ENCODE peak calls at places on chromosome 17, in six cellular contexts. O is HepG2, U is endothelial cell of umbilical vein, L is GM12878, C is A549, S is K562. V is an unnamed sample.

GRCh38 chr17:72123496-72123963 is 2.7 kb downstream of the SOX9 start:
- DNase-seq in O (no peak), L (no peak), U (no peak), S (no peak), C (no peak), V (no peak)

GRCh38 chr17:19978206-19978802 is 676 bp upstream of the AKAP10 start:
- DNase-seq in U (no peak), C (no peak), O (no peak), S (no peak), L (peak; percentile 13), V (peak; percentile 91)

GRCh38 chr17:55660171-55660886 is 62.3 kb downstream of the TMEM100 start:
- DNase-seq in L (no peak), O (peak; percentile 9), S (no peak), U (peak; percentile 95), C (no peak), V (peak; percentile 75)

GRCh38 chr17:55237268-55237667 is 27.5 kb upstream of the HLF start:
- DNase-seq in O (no peak), U (no peak), L (no peak), C (no peak), S (no peak), V (no peak)

GRCh38 chr17:48498168-48498840 is 32.5 kb downstream of the HOXB1 start:
- DNase-seq in L (no peak), U (no peak), O (no peak), S (no peak), C (no peak), V (no peak)

GRCh38 chr17:10197721-10198508 is 491 bp downstream of the GAS7 start:
- DNase-seq in S (no peak), O (no peak), U (no peak), L (no peak), C (no peak), V (peak; percentile 50)

GRCh38 chr17:8151641-8152111 is 528 bp downstream of the PER1 start:
- DNase-seq in C (no peak), O (no peak), L (no peak), U (peak; percentile 62), S (no peak), V (peak; percentile 62)

GRCh38 chr17:63841350-63842172 is 924 bp downstream of the SMARCD2 start:
- DNase-seq in O (peak; percentile 36), L (no peak), S (peak; percentile 59), U (peak; percentile 56), C (no peak), V (peak; percentile 48)

GRCh38 chr17:48618366-48618896 is 3.3 kb upstream of the HOXB8 start:
- DNase-seq in U (peak; percentile 83), O (peak; percentile 67), L (no peak), S (peak; percentile 92), C (peak; percentile 86), V (peak; percentile 78)

GRCh38 chr17:82684207-82684903 is 14.1 kb downstream of the RAB40B start:
- DNase-seq in C (peak; percentile 84), L (peak; percentile 33), O (no peak), S (no peak), U (no peak), V (no peak)

GRCh38 chr17:74836191-74836590 is 23.5 kb downstream of the GRIN2C start:
- DNase-seq in O (no peak), S (no peak), U (no peak), C (no peak), L (no peak), V (no peak)

GRCh38 chr17:74768069-74768762 is 7.9 kb downstream of the NAT9 start:
- DNase-seq in L (no peak), S (no peak), U (no peak), O (no peak), C (no peak), V (peak; percentile 11)

GRCh38 chr17:44436336-44436735 is 46.9 kb upstream of the ITGA2B start:
- DNase-seq in U (no peak), L (no peak), O (no peak), C (no peak), S (no peak), V (no peak)

GRCh38 chr17:63070031-63070430 is 104.0 kb downstream of the TANC2 start:
- DNase-seq in O (no peak), C (no peak), L (no peak), S (no peak), U (no peak), V (no peak)

GRCh38 chr17:17061516-17061915 is 19.3 kb downstream of the MPRIP start:
- DNase-seq in O (no peak), C (no peak), U (no peak), S (no peak), L (no peak), V (no peak)

GRCh38 chr17:58606934-58607333 is 84.9 kb downstream of the TEX14 start:
- DNase-seq in L (no peak), S (no peak), U (no peak), O (no peak), C (no peak), V (no peak)

GRCh38 chr17:56707312-56708219 is 114.1 kb downstream of the NOG start:
- DNase-seq in S (no peak), O (no peak), L (no peak), C (no peak), U (no peak), V (no peak)

GRCh38 chr17:56798916-56799315 is 34.8 kb downstream of the C17orf67 start:
- DNase-seq in U (no peak), L (no peak), O (no peak), C (no peak), S (peak; percentile 74), V (peak; percentile 83)

GRCh38 chr17:19461139-19461538 is 50.1 kb downstream of the RNF112 start:
- DNase-seq in O (no peak), L (peak; percentile 7), S (no peak), U (no peak), C (no peak), V (peak; percentile 43)

GRCh38 chr17:81016575-81016974 is 18.4 kb upstream of the BAIAP2 start:
- DNase-seq in S (no peak), L (no peak), U (no peak), C (no peak), O (no peak), V (no peak)

GRCh38 chr17:83111516-83112282 is 32.3 kb downstream of the METRNL start:
- DNase-seq in S (no peak), O (no peak), U (no peak), L (no peak), C (no peak), V (no peak)

GRCh38 chr17:14352139-14352538 is 51.3 kb downstream of the HS3ST3B1 start:
- DNase-seq in U (no peak), C (no peak), S (no peak), L (no peak), O (no peak), V (peak; percentile 50)

DNA sequence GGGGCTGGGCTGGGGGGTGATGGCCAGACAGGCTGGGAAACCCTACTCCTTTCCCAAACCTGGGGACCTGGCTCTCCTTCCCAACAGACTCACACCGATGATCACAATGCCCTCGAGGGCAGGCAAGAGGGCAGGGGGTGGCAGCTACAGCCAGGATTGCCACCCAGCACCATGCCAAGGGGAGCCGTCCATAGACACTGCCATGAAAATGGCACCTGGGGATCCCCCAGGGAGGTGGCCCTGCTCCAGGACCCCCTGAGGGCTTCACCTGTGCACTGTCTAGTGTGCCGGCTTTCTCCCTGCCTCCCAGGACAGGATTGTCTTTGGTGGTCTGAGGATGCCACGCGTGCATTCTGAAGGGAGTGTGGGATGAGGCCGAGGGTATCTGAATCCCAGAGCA is 24.6 kb downstream of the RPH3AL start:
- DNase-seq in O (no peak), L (no peak), U (no peak), S (no peak), C (no peak), V (no peak)
- TF ChIP-seq MAX in O (no peak), L (no peak), U (no peak), S (no peak), C (no peak), V (no peak)

GRCh38 chr17:68293490-68294195 is 2.3 kb downstream of the ARSG start:
- DNase-seq in S (no peak), U (no peak), O (no peak), L (no peak), C (no peak), V (no peak)

GRCh38 chr17:68294617-68295016 is 3.3 kb downstream of the ARSG start:
- DNase-seq in S (no peak), C (no peak), O (no peak), L (no peak), U (no peak), V (no peak)

GRCh38 chr17:68294196-68294555 is 2.9 kb downstream of the ARSG start:
- DNase-seq in S (no peak), C (no peak), U (no peak), O (no peak), L (no peak), V (peak; percentile 35)

GRCh38 chr17:68296217-68297140 is 5.2 kb downstream of the ARSG start:
- DNase-seq in S (no peak), U (no peak), O (no peak), C (no peak), L (no peak), V (peak; percentile 72)

DNA sequence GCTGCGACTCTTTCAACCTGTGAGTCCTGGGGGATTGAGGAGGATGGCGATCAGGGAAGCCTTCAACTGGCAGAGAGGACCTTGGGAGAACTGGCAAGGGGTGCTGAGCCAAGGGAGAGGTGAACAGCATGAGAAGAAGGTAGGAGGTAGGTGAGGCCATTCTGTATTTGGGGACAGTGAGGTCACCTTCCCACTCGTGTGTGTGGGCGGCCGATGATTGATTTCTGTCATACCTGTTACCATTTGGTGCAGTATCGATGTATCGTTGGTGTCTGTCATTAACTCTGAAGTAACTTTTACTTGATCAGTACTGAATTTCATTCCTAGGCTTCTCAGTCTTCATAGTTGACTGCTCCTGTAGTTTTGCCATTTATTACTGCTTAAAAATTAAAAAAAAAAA is 3.8 kb downstream of the ARSG start:
- DNase-seq in C (no peak), U (no peak), O (no peak), S (no peak), L (no peak), V (no peak)
- TF ChIP-seq MYC in C (no peak), U (no peak), O (no peak), S (no peak), L (no peak), V (no peak)

GRCh38 chr17:64941761-64942160 is 22.5 kb upstream of the LRRC37A3 start:
- DNase-seq in C (no peak), O (no peak), S (no peak), L (no peak), U (no peak), V (no peak)
- TF ChIP-seq MAX in C (no peak), O (no peak), S (no peak), L (no peak), U (no peak), V (no peak)

DNA sequence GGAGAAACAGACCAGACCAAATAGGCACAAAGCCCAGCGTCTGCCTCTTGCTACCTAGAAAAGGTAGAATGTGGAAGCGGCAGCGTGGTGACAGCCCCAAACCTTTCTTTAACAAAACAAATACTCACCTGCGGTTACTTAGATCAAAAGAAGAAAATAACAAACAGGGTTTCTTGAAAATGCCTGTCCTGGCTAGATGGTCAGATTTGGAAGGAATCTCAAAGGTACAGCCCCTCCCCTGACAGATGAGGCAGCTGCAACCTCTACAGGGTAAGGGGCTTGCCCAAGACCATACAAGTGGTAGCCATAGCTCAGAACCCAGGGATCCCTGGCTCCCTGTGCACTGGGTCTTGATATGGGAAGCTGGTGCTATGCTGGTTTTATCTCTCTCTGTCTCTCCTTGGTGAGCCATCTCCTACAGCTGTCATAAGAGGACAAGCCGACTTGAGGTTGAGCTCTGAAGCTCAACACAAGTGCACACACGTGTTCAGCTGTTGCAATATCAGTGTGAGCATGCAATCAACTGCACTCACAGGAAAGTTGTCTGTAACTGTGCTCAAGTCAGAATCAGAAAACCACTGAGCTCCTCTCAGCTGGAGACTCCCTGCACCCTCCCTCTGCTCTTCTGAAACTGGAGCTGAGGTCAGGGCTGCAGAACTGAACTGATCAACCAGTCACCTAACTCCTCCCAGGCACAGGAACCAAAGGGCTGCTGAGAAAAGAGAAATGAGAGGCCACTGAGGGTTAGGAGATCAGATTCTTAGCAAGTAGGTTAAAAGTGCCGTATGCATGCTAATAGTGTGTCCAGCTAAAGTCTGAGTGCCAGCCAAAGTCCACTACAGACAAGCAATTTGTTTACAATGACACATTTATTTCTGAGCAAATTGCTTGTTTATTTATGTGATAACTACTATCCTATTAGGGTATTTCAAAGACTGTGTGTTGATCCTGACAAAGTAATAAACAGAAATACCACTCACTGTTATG is 6.1 kb upstream of the RNF157 start:
- DNase-seq in C (no peak), L (peak; percentile 98), O (peak; percentile 67), S (peak; percentile 60), U (no peak), V (peak; percentile 96)
- TF ChIP-seq MYC in C (no peak), L (no peak), O (no peak), S (peak; percentile 96), U (no peak), V (peak; percentile 99)